ENCODE peak calls at places on chromosomes 12 and 14, in six cellular contexts. One of them, this sample, is unnamed.

GRCh38 chr12:121960541-121960940 is 42.1 kb downstream of the CFAP251 start:
- DNase-seq in prostate gland: no peak
- DNase-seq in mucosa of descending colon: no peak
- DNase-seq in Caco-2: no peak
- DNase-seq in thyroid gland: no peak
- DNase-seq in left ventricle myocardium inferior: no peak
- DNase-seq in this sample: no peak

GRCh38 chr14:31208546-31209424 is 1.2 kb upstream of the HECTD1 start:
- DNase-seq in prostate gland: no peak
- DNase-seq in left ventricle myocardium inferior: no peak
- DNase-seq in Caco-2: peak; percentile 12
- DNase-seq in mucosa of descending colon: no peak
- DNase-seq in thyroid gland: no peak
- DNase-seq in this sample: no peak

GRCh38 chr12:100826323-100826722 is 31.7 kb downstream of the ANO4 start:
- DNase-seq in prostate gland: peak; percentile 24
- DNase-seq in mucosa of descending colon: peak; percentile 49
- DNase-seq in thyroid gland: peak; percentile 53
- DNase-seq in left ventricle myocardium inferior: peak; percentile 15
- DNase-seq in Caco-2: peak; percentile 64
- DNase-seq in this sample: peak; percentile 65

GRCh38 chr12:48034835-48035805 is 30.8 kb upstream of the COL2A1 start:
- DNase-seq in mucosa of descending colon: no peak
- DNase-seq in left ventricle myocardium inferior: no peak
- DNase-seq in thyroid gland: no peak
- DNase-seq in prostate gland: no peak
- DNase-seq in Caco-2: no peak
- DNase-seq in this sample: no peak

GRCh38 chr14:48027115-48027514 is 351.7 kb upstream of the MDGA2 start:
- DNase-seq in prostate gland: no peak
- DNase-seq in thyroid gland: peak; percentile 32
- DNase-seq in Caco-2: no peak
- DNase-seq in left ventricle myocardium inferior: no peak
- DNase-seq in mucosa of descending colon: no peak
- DNase-seq in this sample: no peak

GRCh38 chr12:5746020-5746419 is 199.0 kb downstream of the ANO2 start:
- DNase-seq in left ventricle myocardium inferior: no peak
- DNase-seq in mucosa of descending colon: no peak
- DNase-seq in Caco-2: no peak
- DNase-seq in thyroid gland: no peak
- DNase-seq in prostate gland: no peak
- DNase-seq in this sample: no peak

GRCh38 chr12:78271546-78271945 is 440.9 kb downstream of the NAV3 start:
- DNase-seq in mucosa of descending colon: no peak
- DNase-seq in prostate gland: no peak
- DNase-seq in left ventricle myocardium inferior: no peak
- DNase-seq in Caco-2: no peak
- DNase-seq in thyroid gland: no peak
- DNase-seq in this sample: peak; percentile 25

GRCh38 chr14:68250950-68251765 is 431.6 kb downstream of the RAD51B start:
- DNase-seq in prostate gland: no peak
- DNase-seq in mucosa of descending colon: no peak
- DNase-seq in left ventricle myocardium inferior: no peak
- DNase-seq in thyroid gland: no peak
- DNase-seq in Caco-2: no peak
- DNase-seq in this sample: no peak

GRCh38 chr14:49886523-49886922 is 6.4 kb upstream of the ARF6 start:
- DNase-seq in mucosa of descending colon: no peak
- DNase-seq in thyroid gland: no peak
- DNase-seq in Caco-2: no peak
- DNase-seq in left ventricle myocardium inferior: no peak
- DNase-seq in prostate gland: no peak
- DNase-seq in this sample: no peak

GRCh38 chr12:41907036-41907435 is 237.6 kb downstream of the GXYLT1 start:
- DNase-seq in thyroid gland: no peak
- DNase-seq in Caco-2: no peak
- DNase-seq in left ventricle myocardium inferior: no peak
- DNase-seq in prostate gland: no peak
- DNase-seq in mucosa of descending colon: no peak
- DNase-seq in this sample: no peak

GRCh38 chr14:66831190-66831589 is 323.2 kb downstream of the GPHN start:
- DNase-seq in mucosa of descending colon: no peak
- DNase-seq in left ventricle myocardium inferior: no peak
- DNase-seq in thyroid gland: no peak
- DNase-seq in prostate gland: no peak
- DNase-seq in Caco-2: no peak
- DNase-seq in this sample: no peak

GRCh38 chr12:85573635-85574214 is 262.5 kb downstream of the RASSF9 start:
- DNase-seq in Caco-2: no peak
- DNase-seq in mucosa of descending colon: no peak
- DNase-seq in thyroid gland: no peak
- DNase-seq in prostate gland: no peak
- DNase-seq in left ventricle myocardium inferior: no peak
- DNase-seq in this sample: no peak

GRCh38 chr14:61025239-61026223 is 44.5 kb downstream of the SLC38A6 start:
- DNase-seq in Caco-2: peak; percentile 64
- DNase-seq in thyroid gland: peak; percentile 50
- DNase-seq in mucosa of descending colon: peak; percentile 41
- DNase-seq in prostate gland: peak; percentile 76
- DNase-seq in left ventricle myocardium inferior: peak; percentile 18
- DNase-seq in this sample: peak; percentile 89

DNA sequence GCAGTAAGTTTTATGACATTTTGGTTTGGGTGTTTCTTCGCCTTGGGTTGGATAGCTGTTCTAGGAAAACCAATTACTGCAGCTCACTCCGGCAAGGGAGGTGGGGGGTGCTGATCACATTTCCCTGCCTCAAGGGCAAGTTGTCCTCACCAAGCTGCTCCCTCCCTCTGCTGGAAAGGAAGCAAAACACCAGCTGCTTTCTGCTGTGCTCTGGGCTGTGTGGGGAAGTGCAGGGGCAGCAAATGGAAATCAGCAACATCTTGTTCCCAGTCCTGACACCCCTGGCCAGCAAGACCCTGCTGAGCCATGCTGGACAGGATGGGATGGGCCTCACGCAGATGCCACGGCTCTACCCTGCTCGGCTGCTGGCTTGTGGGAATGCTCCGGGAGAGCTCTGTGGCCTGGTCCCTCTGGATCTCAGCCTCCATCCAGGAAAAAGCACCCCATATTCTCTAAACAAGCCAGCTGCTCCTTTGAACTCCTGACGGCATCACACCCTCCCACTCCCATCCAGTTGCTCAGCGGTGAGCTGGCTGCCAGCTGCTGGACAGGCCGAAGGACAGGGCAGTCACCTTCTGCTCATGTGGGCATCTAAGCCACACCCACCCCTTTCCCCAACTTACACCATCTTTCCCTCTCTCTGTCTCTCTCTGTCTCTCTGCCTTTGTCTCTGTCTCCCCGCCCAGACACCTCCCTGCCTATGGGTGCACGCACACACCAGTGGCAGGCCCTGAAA is 52.4 kb upstream of the EIF5 start:
- DNase-seq in Caco-2: peak; percentile 17
- DNase-seq in left ventricle myocardium inferior: no peak
- DNase-seq in mucosa of descending colon: no peak
- DNase-seq in prostate gland: no peak
- DNase-seq in thyroid gland: no peak
- DNase-seq in this sample: peak; percentile 79
- TF ChIP-seq CTCF in Caco-2: no peak
- TF ChIP-seq CTCF in left ventricle myocardium inferior: peak; percentile 50
- TF ChIP-seq CTCF in mucosa of descending colon: no peak
- TF ChIP-seq CTCF in prostate gland: peak; percentile 61
- TF ChIP-seq CTCF in thyroid gland: peak; percentile 20
- TF ChIP-seq CTCF in this sample: peak; percentile 82

DNA sequence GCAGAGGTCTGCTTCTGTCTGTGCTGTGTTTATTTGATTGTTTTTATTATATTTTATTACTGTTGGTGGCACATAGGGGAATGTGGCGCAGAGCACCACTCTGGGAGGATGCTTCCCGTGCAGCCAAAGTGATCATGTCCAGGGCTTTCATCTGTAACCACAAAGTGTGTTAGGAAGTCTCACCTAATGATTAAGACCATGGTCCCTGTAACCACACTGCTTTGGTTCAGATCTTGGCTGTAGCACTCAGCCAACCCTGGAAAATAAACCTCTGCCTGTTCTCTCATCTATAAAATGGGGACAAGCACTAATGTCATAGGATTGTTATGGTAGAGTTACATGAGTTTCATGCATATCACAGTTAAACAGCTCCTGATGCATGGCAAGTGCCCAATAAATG is 1.9 kb downstream of the RESF1 start:
- DNase-seq in Caco-2: no peak
- DNase-seq in prostate gland: no peak
- DNase-seq in thyroid gland: no peak
- DNase-seq in mucosa of descending colon: no peak
- DNase-seq in left ventricle myocardium inferior: no peak
- DNase-seq in this sample: no peak
- H3K4me3 ChIP-seq in Caco-2: peak overlapping the region; percentile 69
- H3K4me3 ChIP-seq in prostate gland: peak overlapping the region; percentile 70
- H3K4me3 ChIP-seq in thyroid gland: no peak overlapping the region
- H3K4me3 ChIP-seq in mucosa of descending colon: no peak overlapping the region
- H3K4me3 ChIP-seq in left ventricle myocardium inferior: peak overlapping the region; percentile 75
- H3K4me3 ChIP-seq in this sample: peak overlapping the region; percentile 82

DNA sequence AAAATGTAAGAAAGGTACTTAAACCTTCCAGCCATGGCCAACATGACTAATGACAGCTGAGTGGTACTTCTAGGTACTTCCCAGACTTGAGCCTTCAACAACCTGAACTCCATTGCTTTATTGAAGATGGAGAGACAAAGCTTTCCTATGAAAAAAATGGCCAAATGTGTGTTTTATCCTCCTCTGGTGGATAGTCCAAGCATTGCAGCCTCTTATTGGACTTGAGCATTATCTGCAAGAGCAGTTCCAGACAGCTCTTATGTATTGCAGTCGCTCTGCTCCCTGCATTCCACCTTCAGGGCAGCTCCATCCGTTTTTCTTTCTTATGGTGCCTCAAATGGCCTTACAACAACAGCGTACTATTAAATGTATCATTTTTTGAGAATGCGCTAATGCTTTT is 588.2 kb downstream of the NRXN3 start:
- DNase-seq in Caco-2: peak; percentile 39
- DNase-seq in mucosa of descending colon: no peak
- DNase-seq in left ventricle myocardium inferior: no peak
- DNase-seq in prostate gland: no peak
- DNase-seq in thyroid gland: peak; percentile 27
- DNase-seq in this sample: peak; percentile 60
- TF ChIP-seq CTCF in Caco-2: peak; percentile 51
- TF ChIP-seq CTCF in mucosa of descending colon: peak; percentile 10
- TF ChIP-seq CTCF in left ventricle myocardium inferior: peak; percentile 30
- TF ChIP-seq CTCF in prostate gland: peak; percentile 42
- TF ChIP-seq CTCF in thyroid gland: peak; percentile 64
- TF ChIP-seq CTCF in this sample: peak; percentile 68

GRCh38 chr14:76773956-76774355 is 12.7 kb downstream of the VASH1 start:
- DNase-seq in prostate gland: no peak
- DNase-seq in mucosa of descending colon: no peak
- DNase-seq in Caco-2: no peak
- DNase-seq in left ventricle myocardium inferior: no peak
- DNase-seq in thyroid gland: no peak
- DNase-seq in this sample: no peak

GRCh38 chr14:76770521-76771431 is 9.5 kb downstream of the VASH1 start:
- DNase-seq in mucosa of descending colon: no peak
- DNase-seq in left ventricle myocardium inferior: no peak
- DNase-seq in Caco-2: no peak
- DNase-seq in prostate gland: no peak
- DNase-seq in thyroid gland: no peak
- DNase-seq in this sample: no peak

GRCh38 chr14:76773188-76773885 is 12.1 kb downstream of the VASH1 start:
- DNase-seq in mucosa of descending colon: no peak
- DNase-seq in left ventricle myocardium inferior: peak; percentile 66
- DNase-seq in thyroid gland: peak; percentile 15
- DNase-seq in Caco-2: no peak
- DNase-seq in prostate gland: no peak
- DNase-seq in this sample: peak; percentile 91

GRCh38 chr14:76771432-76771980 is 10.2 kb downstream of the VASH1 start:
- DNase-seq in left ventricle myocardium inferior: no peak
- DNase-seq in Caco-2: no peak
- DNase-seq in prostate gland: no peak
- DNase-seq in thyroid gland: no peak
- DNase-seq in mucosa of descending colon: no peak
- DNase-seq in this sample: no peak

GRCh38 chr14:76772300-76773187 is 11.3 kb downstream of the VASH1 start:
- DNase-seq in mucosa of descending colon: no peak
- DNase-seq in Caco-2: no peak
- DNase-seq in thyroid gland: no peak
- DNase-seq in left ventricle myocardium inferior: peak; percentile 60
- DNase-seq in prostate gland: no peak
- DNase-seq in this sample: peak; percentile 77
- H3K4me3 ChIP-seq in mucosa of descending colon: no peak overlapping the region
- H3K4me3 ChIP-seq in Caco-2: no peak overlapping the region
- H3K4me3 ChIP-seq in thyroid gland: no peak overlapping the region
- H3K4me3 ChIP-seq in left ventricle myocardium inferior: no peak overlapping the region
- H3K4me3 ChIP-seq in prostate gland: no peak overlapping the region
- H3K4me3 ChIP-seq in this sample: peak overlapping the region; percentile 8

DNA sequence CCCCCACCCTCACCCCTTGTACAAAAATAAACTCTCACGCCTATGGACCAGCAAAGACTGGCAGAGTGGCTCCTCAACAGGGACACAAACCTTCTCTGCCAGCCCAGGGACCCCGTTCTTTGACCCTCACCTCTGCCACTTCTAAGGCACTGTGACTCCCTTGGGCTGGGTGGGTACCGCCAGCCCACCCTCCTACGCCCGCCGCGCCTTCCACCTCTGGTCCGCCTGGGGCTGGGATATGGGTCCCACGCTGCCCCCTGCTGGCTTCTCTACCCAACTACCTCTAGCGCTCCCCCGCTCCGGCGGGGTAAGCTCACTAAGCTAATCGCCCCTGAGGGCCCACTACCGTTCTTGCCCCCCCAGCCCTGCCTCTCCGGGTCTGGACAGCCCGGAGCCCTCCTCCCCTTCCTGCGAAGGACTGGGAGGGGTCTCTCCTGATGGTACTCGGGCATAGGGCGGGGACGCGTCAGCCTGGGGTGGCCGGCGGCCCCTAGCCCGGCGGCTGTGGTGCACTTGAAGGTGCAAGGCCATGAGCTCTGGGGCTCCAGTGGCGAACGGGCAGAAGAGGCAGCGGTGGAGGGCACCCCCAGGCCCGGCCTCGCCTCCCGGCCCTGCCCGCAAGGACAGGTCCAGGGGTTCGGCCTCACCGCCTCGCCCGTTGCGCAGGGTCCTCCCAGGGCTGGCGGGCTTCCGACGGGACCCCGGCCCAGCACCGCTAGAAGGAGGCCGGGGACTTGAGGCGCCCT is 8.1 kb downstream of the ZNF219 start:
- DNase-seq in Caco-2: peak; percentile 46
- DNase-seq in prostate gland: no peak
- DNase-seq in left ventricle myocardium inferior: no peak
- DNase-seq in thyroid gland: peak; percentile 38
- DNase-seq in mucosa of descending colon: peak; percentile 69
- DNase-seq in this sample: no peak
- TF ChIP-seq CTCF in Caco-2: peak; percentile 68
- TF ChIP-seq CTCF in prostate gland: peak; percentile 36
- TF ChIP-seq CTCF in left ventricle myocardium inferior: peak; percentile 56
- TF ChIP-seq CTCF in thyroid gland: peak; percentile 29
- TF ChIP-seq CTCF in mucosa of descending colon: no peak
- TF ChIP-seq CTCF in this sample: peak; percentile 61